ENCODE peak calls at places on chromosomes 7 and 10, in four cellular contexts. D is MM.1S, N is prostate gland, B is transverse colon. Z is an unnamed sample. For H3K4me1 and H3K36me3, the result is how much of the 10 kb centered on the place peaks cover.

GRCh38 chr10:44008270-44008916 is 359.7 kb upstream of the ZNF32 start:
- DNase-seq in D (peak), B (no peak), N (no peak), Z (no peak)

GRCh38 chr10:16184911-16185310 is 251.9 kb upstream of the PTER start:
- DNase-seq in D (no peak), N (no peak), B (no peak), Z (no peak)

GRCh38 chr10:74750848-74751274 is 75.5 kb upstream of the KAT6B start:
- DNase-seq in D (peak), B (no peak), N (no peak), Z (no peak)

GRCh38 chr10:89278034-89278535 is 23.8 kb upstream of the IFIT2 start:
- DNase-seq in N (peak), D (no peak), B (no peak), Z (no peak)

GRCh38 chr7:116582806-116583444 is 58.1 kb downstream of the CAV1 start:
- DNase-seq in N (no peak), B (no peak), D (peak), Z (peak)

GRCh38 chr10:13991353-13991752 is 339.4 kb downstream of the FRMD4A start:
- DNase-seq in N (peak), D (no peak), B (no peak), Z (no peak)

GRCh38 chr7:74029094-74029785 is 1.3 kb downstream of the ELN start:
- DNase-seq in N (no peak), B (no peak), D (no peak), Z (peak)

GRCh38 chr10:69093933-69094332 is 6.0 kb downstream of the SRGN start:
- DNase-seq in B (no peak), D (no peak), N (no peak), Z (no peak)

GRCh38 chr10:62900829-62901571 is 84.8 kb upstream of the EGR2 start:
- DNase-seq in D (no peak), N (no peak), B (no peak), Z (peak)

GRCh38 chr10:16950686-16951681 is 133.8 kb upstream of the RSU1 start:
- DNase-seq in N (no peak), B (no peak), D (no peak), Z (peak)

GRCh38 chr10:86863443-86863842 is 94.0 kb downstream of the MMRN2 start:
- DNase-seq in D (no peak), B (no peak), N (no peak), Z (no peak)
- H3K4me1 ChIP-seq in D (under half), B (under half), N (under half), Z (under half)

DNA sequence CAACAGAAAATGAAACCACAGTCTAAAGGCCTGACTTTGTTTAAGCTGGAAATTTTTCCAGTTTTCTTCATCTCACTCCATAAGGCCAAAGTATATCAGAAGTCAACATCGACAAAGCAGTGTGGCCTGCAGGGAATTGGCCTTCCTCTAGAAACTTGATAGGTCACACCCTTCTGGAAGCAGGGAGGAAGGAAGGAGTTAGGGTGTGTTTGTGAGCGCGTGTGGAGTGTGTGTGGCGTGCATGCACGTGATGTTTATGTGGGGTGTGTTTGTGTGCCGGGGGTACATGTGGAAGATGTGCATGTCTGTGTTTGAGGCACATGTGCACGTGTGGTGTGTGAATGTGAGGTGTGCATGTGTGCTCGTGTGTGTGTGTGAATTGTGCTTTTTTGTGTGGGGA is 28.6 kb downstream of the ZC3HAV1 start:
- DNase-seq in B (no peak), D (no peak), N (no peak), Z (no peak)
- H3K36me3 ChIP-seq in B (under half), D (under half), N (under half), Z (half or more)

GRCh38 chr7:42574693-42575084 is 337.2 kb downstream of the C7orf25 start:
- DNase-seq in B (no peak), D (no peak), N (no peak), Z (no peak)
- H3K4me1 ChIP-seq in B (under half), D (under half), N (under half), Z (under half)

DNA sequence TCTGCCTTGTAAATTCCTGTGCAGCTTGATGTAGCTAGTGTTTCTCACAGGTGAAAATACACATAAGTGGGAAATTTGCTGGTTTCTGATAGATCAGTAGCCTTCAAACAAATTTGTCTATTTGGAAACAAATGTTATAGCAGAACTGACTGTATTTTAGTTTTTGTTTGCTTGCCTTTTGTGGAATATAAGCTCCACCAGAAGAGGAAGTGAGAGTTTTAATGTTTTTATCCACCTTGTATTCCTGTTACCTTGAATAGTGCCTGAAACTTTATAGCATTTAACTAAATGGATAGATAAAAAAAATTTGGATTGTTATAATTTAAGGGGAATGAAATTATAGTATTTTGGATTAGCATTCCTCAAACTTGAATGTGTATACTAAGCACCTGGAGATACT is 9.8 kb downstream of the WAC start:
- DNase-seq in N (no peak), B (no peak), D (no peak), Z (no peak)
- H3K36me3 ChIP-seq in N (under half), B (under half), D (under half), Z (half or more)

DNA sequence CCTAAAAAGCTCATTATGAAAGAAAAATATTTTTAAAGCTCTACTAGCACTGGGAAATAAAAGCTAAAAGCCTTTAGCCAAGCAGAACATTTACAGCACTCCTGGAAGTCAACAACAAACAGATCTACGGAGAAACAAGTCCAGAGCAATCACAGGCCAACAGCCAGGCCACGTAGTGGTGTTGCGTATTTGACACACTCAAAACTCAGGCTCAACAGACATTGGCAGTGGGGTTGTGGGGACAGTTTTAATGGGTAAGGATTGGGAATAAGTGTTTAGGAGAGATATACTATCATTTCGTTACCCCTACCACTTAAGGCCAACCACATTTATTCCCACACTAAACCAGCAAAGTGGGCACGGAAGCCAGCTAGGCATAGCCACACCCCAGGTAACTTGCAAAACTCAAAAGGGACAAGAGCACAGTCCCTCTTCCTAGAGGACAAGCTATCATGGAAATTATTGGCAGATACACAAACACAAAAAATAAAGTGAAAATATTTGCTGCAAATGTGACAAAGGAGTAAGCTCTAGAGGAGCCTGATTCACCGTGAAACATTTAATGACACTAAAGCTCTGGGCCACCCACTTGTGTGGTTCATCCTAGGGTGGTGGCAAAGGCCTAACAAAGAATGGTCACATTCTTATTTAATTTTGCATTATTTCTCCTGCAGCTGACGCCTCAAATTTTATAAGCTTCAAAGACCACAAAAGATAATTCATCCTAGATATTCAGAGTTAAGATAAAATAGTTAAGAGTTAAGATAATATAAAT is 498.2 kb downstream of the TNS3 start:
- DNase-seq in D (no peak), N (no peak), B (no peak), Z (no peak)
- H3K4me1 ChIP-seq in D (under half), N (under half), B (under half), Z (under half)

Z was measured in osteoblast.